ENCODE peak calls at places on chromosomes 4 and X, in five cellular contexts. M is adrenal gland, F is retinal pigment epithelial cell, D is cardiac muscle cell, A is NB4. H is an unnamed sample.
A peak's percentile ranks its signal among the peaks of the same experiment; 100 is the strongest.

GRCh38 chr4:174245714-174246113 is 37.8 kb downstream of the FBXO8 start:
- DNase-seq in M (no peak), F (no peak), D (no peak), A (no peak), H (no peak)

GRCh38 chr4:86358176-86358701 is 1.6 kb downstream of the MAPK10 start:
- DNase-seq in M (peak; percentile 38), F (no peak), D (peak; percentile 50), A (no peak), H (no peak)

GRCh38 chr4:123785515-123785914 is 388.9 kb downstream of the SPRY1 start:
- DNase-seq in M (peak; percentile 14), F (peak; percentile 8), D (peak; percentile 82), A (no peak), H (peak; percentile 58)

GRCh38 chr4:124111411-124111810 is 601.1 kb downstream of the ANKRD50 start:
- DNase-seq in M (no peak), F (no peak), D (peak; percentile 38), A (no peak), H (no peak)

GRCh38 chr4:81032174-81032551 is 1.7 kb downstream of the BMP3 start:
- DNase-seq in M (no peak), F (no peak), D (no peak), A (no peak), H (no peak)

GRCh38 chr4:176735300-176735699 is 57.4 kb downstream of the VEGFC start:
- DNase-seq in M (no peak), F (no peak), D (peak; percentile 30), A (no peak), H (no peak)

GRCh38 chr4:78779280-78779679 is 3.1 kb downstream of the BMP2K start:
- DNase-seq in M (no peak), F (no peak), D (no peak), A (no peak), H (no peak)

GRCh38 chr4:78695910-78696309 is 80.2 kb upstream of the BMP2K start:
- DNase-seq in M (no peak), F (no peak), D (no peak), A (no peak), H (no peak)

GRCh38 chrX:42755820-42756219 is 22.1 kb downstream of the PPP1R2C start:
- DNase-seq in M (peak; percentile 44), F (peak; percentile 17), D (peak; percentile 70), A (no peak), H (no peak)

GRCh38 chr4:55758570-55758969 is 61.0 kb upstream of the EXOC1L start:
- DNase-seq in M (no peak), F (no peak), D (peak; percentile 32), A (no peak), H (no peak)

GRCh38 chr4:138702471-138702870 is 313.1 kb upstream of the NOCT start:
- DNase-seq in M (no peak), F (no peak), D (no peak), A (no peak), H (no peak)

GRCh38 chr4:147425019-147425418 is 55.9 kb upstream of the EDNRA start:
- DNase-seq in M (no peak), F (no peak), D (no peak), A (no peak), H (no peak)

GRCh38 chr4:7854697-7855370 is 84.8 kb downstream of the AFAP1 start:
- DNase-seq in M (no peak), F (no peak), D (no peak), A (no peak), H (no peak)

GRCh38 chr4:11543710-11544109 is 115.0 kb upstream of the HS3ST1 start:
- DNase-seq in M (peak; percentile 50), F (peak; percentile 58), D (peak; percentile 78), A (peak; percentile 13), H (no peak)

GRCh38 chr4:3660086-3660927 is 105.9 kb upstream of the ADRA2C start:
- DNase-seq in M (no peak), F (no peak), D (no peak), A (no peak), H (no peak)

DNA sequence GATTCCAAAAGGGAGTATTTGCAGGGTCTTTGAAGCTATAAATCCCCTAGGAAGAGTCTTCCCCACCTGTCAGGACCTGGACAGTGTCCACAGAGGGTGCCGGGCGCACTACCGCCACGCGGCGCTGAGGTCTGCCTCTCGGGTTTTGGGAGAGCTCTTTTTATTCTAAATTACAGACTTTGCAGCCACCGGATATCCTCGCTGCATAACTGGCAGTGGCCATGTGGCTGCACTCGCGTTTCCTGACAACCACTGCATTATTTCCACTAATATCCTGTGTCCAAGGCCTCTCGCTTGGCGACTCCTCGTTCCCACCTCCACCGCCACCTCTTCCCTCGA is 608 bp upstream of the TMEM131L start:
- DNase-seq in M (peak; percentile 50), F (no peak), D (peak; percentile 67), A (peak; percentile 72), H (peak; percentile 58)
- TF ChIP-seq CTCF in M (no peak), F (peak; percentile 12), D (peak; percentile 22), A (no peak), H (peak; percentile 19)

DNA sequence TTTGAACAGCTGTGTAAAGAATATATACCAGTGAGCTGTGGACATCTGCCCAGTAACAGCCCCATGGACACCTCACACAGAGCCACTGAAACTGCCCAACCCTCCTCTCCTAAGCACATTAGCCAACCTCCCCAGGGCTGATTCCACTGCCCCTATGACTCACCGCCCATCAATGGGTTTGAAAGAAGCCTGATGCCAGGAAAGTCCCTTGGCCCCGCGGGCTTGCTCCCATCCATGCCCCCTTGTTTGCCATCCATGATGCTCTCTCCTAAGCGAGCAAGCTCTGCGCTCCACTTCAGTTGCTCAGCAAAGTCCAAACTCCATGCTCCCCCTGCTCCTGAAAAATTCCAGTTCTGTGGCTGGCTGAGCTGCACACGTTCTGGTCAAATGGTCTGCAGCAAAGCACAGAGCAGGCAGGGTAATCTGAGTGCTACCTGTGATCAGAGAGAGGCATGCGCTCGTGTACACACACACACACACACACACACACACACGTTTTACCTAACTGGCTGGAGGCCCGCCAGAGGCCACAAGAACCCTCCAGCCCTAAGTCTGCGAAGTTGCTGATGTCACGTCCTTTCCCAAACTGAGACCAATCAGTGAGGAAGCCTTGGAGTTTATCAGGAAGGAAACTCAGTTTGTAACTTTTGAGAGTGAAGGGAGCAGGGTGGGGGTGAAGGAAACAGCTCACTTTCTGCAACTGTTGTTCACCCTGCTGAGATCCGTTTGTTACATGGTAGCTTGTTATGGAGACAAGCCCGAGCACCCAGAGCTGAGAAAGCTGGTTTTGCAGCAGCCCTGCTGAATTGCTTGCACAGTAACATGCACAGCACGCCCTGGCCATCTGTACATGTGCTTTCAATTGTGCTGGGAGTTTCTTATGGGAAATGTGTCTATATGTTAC is at the start of gene ASB9:
- DNase-seq in M (peak; percentile 44), F (no peak), D (peak; percentile 66), A (no peak), H (peak; percentile 41)
- H3K4me3 ChIP-seq in M (no peak within 1 kb of the TSS), F (no peak within 1 kb of the TSS), D (no peak within 1 kb of the TSS), A (no peak within 1 kb of the TSS), H (peak within 1 kb of the TSS; percentile 32)

DNA sequence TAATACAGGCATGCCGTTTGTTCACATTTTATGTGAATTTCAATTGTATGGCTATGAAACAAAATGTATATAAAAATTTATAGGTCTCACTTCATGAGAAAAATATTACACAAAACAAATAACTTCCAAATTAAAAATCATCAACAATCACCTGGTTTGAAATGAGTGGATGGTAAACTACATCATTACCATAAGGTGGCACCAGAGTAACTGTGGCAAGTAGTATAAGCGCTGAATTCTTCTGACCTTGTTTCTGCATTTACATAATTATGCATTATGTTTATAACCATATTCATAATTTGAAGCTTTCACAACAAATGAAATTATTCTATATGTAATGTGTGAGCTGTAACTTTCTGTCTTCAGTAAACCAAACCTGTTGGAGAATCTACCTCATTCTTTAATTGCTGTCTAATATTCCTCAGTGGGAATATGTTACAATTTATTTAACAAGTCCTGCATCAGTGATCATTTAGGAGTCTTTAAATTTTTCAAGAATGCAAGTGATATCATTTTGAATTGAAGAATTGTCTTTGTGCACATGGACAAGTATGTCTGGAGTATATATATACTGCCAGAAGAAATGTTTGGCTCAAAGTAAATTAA is 55.2 kb downstream of the MMRN1 start:
- DNase-seq in M (no peak), F (no peak), D (no peak), A (peak; percentile 11), H (no peak)
- TF ChIP-seq CTCF in M (no peak), F (peak; percentile 49), D (peak; percentile 9), A (no peak), H (no peak)

GRCh38 chrX:12953420-12953819 is 21.5 kb upstream of the TMSB4X start:
- DNase-seq in M (no peak), F (no peak), D (no peak), A (no peak), H (no peak)
- H3K4me3 ChIP-seq in M (no peak overlapping the region), F (no peak overlapping the region), D (no peak overlapping the region), A (no peak overlapping the region), H (no peak overlapping the region)

GRCh38 chrX:29233592-29234179 is 646.4 kb downstream of the IL1RAPL1 start:
- DNase-seq in M (no peak), F (no peak), D (no peak), A (no peak), H (no peak)

GRCh38 chrX:29229802-29230201 is 642.6 kb downstream of the IL1RAPL1 start:
- DNase-seq in M (no peak), F (no peak), D (no peak), A (no peak), H (no peak)

DNA sequence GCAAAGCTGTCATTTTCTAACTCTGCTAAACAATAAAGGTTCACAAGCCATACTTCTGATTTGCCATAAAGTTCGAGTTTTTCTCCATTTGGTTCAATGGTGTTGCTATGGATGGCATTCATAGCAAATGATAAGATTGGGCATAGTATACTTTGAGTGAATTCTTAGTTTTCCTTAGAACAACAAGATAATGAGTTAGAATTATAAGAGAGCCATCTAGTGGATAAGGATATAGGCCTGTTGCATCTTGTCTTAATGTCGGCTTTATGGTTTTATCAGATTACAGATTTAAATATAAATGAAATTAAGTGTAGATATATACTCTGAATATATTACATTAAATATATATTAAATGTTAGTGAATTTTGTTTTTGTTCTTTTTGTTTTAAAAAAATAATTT is 644.6 kb downstream of the IL1RAPL1 start:
- DNase-seq in M (no peak), F (no peak), D (peak; percentile 15), A (no peak), H (no peak)
- TF ChIP-seq CTCF in M (no peak), F (peak; percentile 39), D (peak; percentile 47), A (no peak), H (peak; percentile 4)

DNA sequence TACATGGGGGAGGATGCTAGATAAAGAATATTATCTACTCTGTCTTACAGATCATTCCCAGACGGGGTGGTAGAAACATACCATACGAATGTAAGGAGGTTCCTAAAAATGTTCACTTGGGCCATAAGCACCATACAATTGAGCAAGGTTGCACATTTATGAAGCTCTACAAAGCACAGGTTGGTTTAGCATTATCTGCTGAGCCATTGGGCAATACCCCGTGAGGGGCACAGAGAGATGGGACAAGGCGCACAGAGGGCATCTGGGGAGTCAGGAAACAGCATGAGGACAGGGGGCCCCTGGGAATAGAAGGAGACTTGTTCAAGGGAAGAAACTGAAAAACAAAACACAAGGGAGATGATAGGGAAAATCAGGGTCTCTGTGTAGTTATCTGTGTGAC is 305.3 kb downstream of the TRIML1 start:
- DNase-seq in M (no peak), F (no peak), D (no peak), A (no peak), H (no peak)
- H3K4me3 ChIP-seq in M (no peak overlapping the region), F (no peak overlapping the region), D (no peak overlapping the region), A (no peak overlapping the region), H (no peak overlapping the region)